ENCODE peak calls at places on chromosome 11, in eight cellular contexts. One of them, this sample, is unnamed.

GRCh38 chr11:102620858-102621561 is 4.1 kb downstream of the MMP20 start:
- DNase-seq in SW480: no peak
- DNase-seq in endothelial cell of umbilical vein: peak; percentile 77
- DNase-seq in glomerular endothelial cell: peak; percentile 18
- DNase-seq in epithelial cell of esophagus: peak; percentile 61
- DNase-seq in activated naive CD4-positive, alpha-beta T cell: no peak
- DNase-seq in IMR-90: peak; percentile 88
- DNase-seq in pancreas: no peak
- DNase-seq in this sample: no peak

GRCh38 chr11:1542267-1542666 is 29.8 kb downstream of the DUSP8 start:
- DNase-seq in SW480: peak; percentile 46
- DNase-seq in endothelial cell of umbilical vein: no peak
- DNase-seq in glomerular endothelial cell: no peak
- DNase-seq in epithelial cell of esophagus: no peak
- DNase-seq in activated naive CD4-positive, alpha-beta T cell: no peak
- DNase-seq in IMR-90: no peak
- DNase-seq in pancreas: no peak
- DNase-seq in this sample: no peak

GRCh38 chr11:57320719-57321387 is 3.9 kb downstream of the TNKS1BP1 start:
- DNase-seq in SW480: no peak
- DNase-seq in endothelial cell of umbilical vein: no peak
- DNase-seq in glomerular endothelial cell: no peak
- DNase-seq in epithelial cell of esophagus: no peak
- DNase-seq in activated naive CD4-positive, alpha-beta T cell: no peak
- DNase-seq in IMR-90: no peak
- DNase-seq in pancreas: no peak
- DNase-seq in this sample: no peak

GRCh38 chr11:131910491-131911387 is 540.3 kb downstream of the NTM start:
- DNase-seq in SW480: no peak
- DNase-seq in endothelial cell of umbilical vein: peak; percentile 43
- DNase-seq in glomerular endothelial cell: no peak
- DNase-seq in epithelial cell of esophagus: peak; percentile 55
- DNase-seq in activated naive CD4-positive, alpha-beta T cell: no peak
- DNase-seq in IMR-90: peak; percentile 43
- DNase-seq in pancreas: peak; percentile 66
- DNase-seq in this sample: no peak

GRCh38 chr11:78815631-78816232 is 241.1 kb upstream of the NARS2 start:
- DNase-seq in SW480: no peak
- DNase-seq in endothelial cell of umbilical vein: no peak
- DNase-seq in glomerular endothelial cell: no peak
- DNase-seq in epithelial cell of esophagus: no peak
- DNase-seq in activated naive CD4-positive, alpha-beta T cell: no peak
- DNase-seq in IMR-90: no peak
- DNase-seq in pancreas: no peak
- DNase-seq in this sample: no peak

GRCh38 chr11:1857064-1857463 is 4.2 kb downstream of the LSP1 start:
- DNase-seq in SW480: no peak
- DNase-seq in endothelial cell of umbilical vein: no peak
- DNase-seq in glomerular endothelial cell: no peak
- DNase-seq in epithelial cell of esophagus: no peak
- DNase-seq in activated naive CD4-positive, alpha-beta T cell: no peak
- DNase-seq in IMR-90: no peak
- DNase-seq in pancreas: no peak
- DNase-seq in this sample: no peak

GRCh38 chr11:134291196-134291595 is 15.0 kb downstream of the GLB1L3 start:
- DNase-seq in SW480: no peak
- DNase-seq in endothelial cell of umbilical vein: no peak
- DNase-seq in glomerular endothelial cell: no peak
- DNase-seq in epithelial cell of esophagus: no peak
- DNase-seq in activated naive CD4-positive, alpha-beta T cell: no peak
- DNase-seq in IMR-90: no peak
- DNase-seq in pancreas: no peak
- DNase-seq in this sample: no peak

GRCh38 chr11:119484741-119485605 is 62.0 kb upstream of the THY1 start:
- DNase-seq in SW480: peak; percentile 70
- DNase-seq in endothelial cell of umbilical vein: no peak
- DNase-seq in glomerular endothelial cell: no peak
- DNase-seq in epithelial cell of esophagus: peak; percentile 16
- DNase-seq in activated naive CD4-positive, alpha-beta T cell: no peak
- DNase-seq in IMR-90: no peak
- DNase-seq in pancreas: peak; percentile 54
- DNase-seq in this sample: no peak

GRCh38 chr11:13268791-13269190 is 8.8 kb upstream of the BMAL1 start:
- DNase-seq in SW480: no peak
- DNase-seq in endothelial cell of umbilical vein: no peak
- DNase-seq in glomerular endothelial cell: no peak
- DNase-seq in epithelial cell of esophagus: peak; percentile 61
- DNase-seq in activated naive CD4-positive, alpha-beta T cell: no peak
- DNase-seq in IMR-90: no peak
- DNase-seq in pancreas: no peak
- DNase-seq in this sample: no peak

GRCh38 chr11:130055637-130056036 is 14.1 kb upstream of the APLP2 start:
- DNase-seq in SW480: no peak
- DNase-seq in endothelial cell of umbilical vein: no peak
- DNase-seq in glomerular endothelial cell: no peak
- DNase-seq in epithelial cell of esophagus: peak; percentile 68
- DNase-seq in activated naive CD4-positive, alpha-beta T cell: no peak
- DNase-seq in IMR-90: no peak
- DNase-seq in pancreas: no peak
- DNase-seq in this sample: no peak

GRCh38 chr11:113242060-113242459 is 72.3 kb upstream of the TTC12 start:
- DNase-seq in SW480: no peak
- DNase-seq in endothelial cell of umbilical vein: no peak
- DNase-seq in glomerular endothelial cell: no peak
- DNase-seq in epithelial cell of esophagus: no peak
- DNase-seq in activated naive CD4-positive, alpha-beta T cell: no peak
- DNase-seq in IMR-90: no peak
- DNase-seq in pancreas: no peak
- DNase-seq in this sample: no peak

GRCh38 chr11:128804481-128804880 is 62.6 kb downstream of the KCNJ1 start:
- DNase-seq in SW480: no peak
- DNase-seq in endothelial cell of umbilical vein: no peak
- DNase-seq in glomerular endothelial cell: no peak
- DNase-seq in epithelial cell of esophagus: no peak
- DNase-seq in activated naive CD4-positive, alpha-beta T cell: no peak
- DNase-seq in IMR-90: peak; percentile 83
- DNase-seq in pancreas: no peak
- DNase-seq in this sample: no peak

GRCh38 chr11:129530154-129530895 is 154.7 kb downstream of the BARX2 start:
- DNase-seq in SW480: peak; percentile 27
- DNase-seq in endothelial cell of umbilical vein: no peak
- DNase-seq in glomerular endothelial cell: no peak
- DNase-seq in epithelial cell of esophagus: no peak
- DNase-seq in activated naive CD4-positive, alpha-beta T cell: no peak
- DNase-seq in IMR-90: no peak
- DNase-seq in pancreas: no peak
- DNase-seq in this sample: peak; percentile 10

GRCh38 chr11:113505541-113506375 is 30.6 kb upstream of the DRD2 start:
- DNase-seq in SW480: peak; percentile 97
- DNase-seq in endothelial cell of umbilical vein: no peak
- DNase-seq in glomerular endothelial cell: no peak
- DNase-seq in epithelial cell of esophagus: peak; percentile 66
- DNase-seq in activated naive CD4-positive, alpha-beta T cell: no peak
- DNase-seq in IMR-90: peak; percentile 36
- DNase-seq in pancreas: no peak
- DNase-seq in this sample: peak; percentile 55

GRCh38 chr11:34339149-34340064 is 18.4 kb downstream of the ABTB2 start:
- DNase-seq in SW480: peak; percentile 10
- DNase-seq in endothelial cell of umbilical vein: no peak
- DNase-seq in glomerular endothelial cell: no peak
- DNase-seq in epithelial cell of esophagus: no peak
- DNase-seq in activated naive CD4-positive, alpha-beta T cell: no peak
- DNase-seq in IMR-90: no peak
- DNase-seq in pancreas: no peak
- DNase-seq in this sample: no peak

GRCh38 chr11:94424662-94425061 is 23.4 kb upstream of the GPR83 start:
- DNase-seq in SW480: no peak
- DNase-seq in endothelial cell of umbilical vein: no peak
- DNase-seq in glomerular endothelial cell: no peak
- DNase-seq in epithelial cell of esophagus: peak; percentile 35
- DNase-seq in activated naive CD4-positive, alpha-beta T cell: no peak
- DNase-seq in IMR-90: peak; percentile 41
- DNase-seq in pancreas: no peak
- DNase-seq in this sample: no peak

GRCh38 chr11:114366331-114367243 is 33.7 kb downstream of the C11orf71 start:
- DNase-seq in SW480: no peak
- DNase-seq in endothelial cell of umbilical vein: peak; percentile 51
- DNase-seq in glomerular endothelial cell: peak; percentile 27
- DNase-seq in epithelial cell of esophagus: peak; percentile 18
- DNase-seq in activated naive CD4-positive, alpha-beta T cell: no peak
- DNase-seq in IMR-90: peak; percentile 92
- DNase-seq in pancreas: no peak
- DNase-seq in this sample: no peak

GRCh38 chr11:126124284-126124683 is 61.6 kb upstream of the CDON start:
- DNase-seq in SW480: no peak
- DNase-seq in endothelial cell of umbilical vein: no peak
- DNase-seq in glomerular endothelial cell: no peak
- DNase-seq in epithelial cell of esophagus: no peak
- DNase-seq in activated naive CD4-positive, alpha-beta T cell: no peak
- DNase-seq in IMR-90: peak; percentile 15
- DNase-seq in pancreas: no peak
- DNase-seq in this sample: no peak

GRCh38 chr11:6258141-6258540 is 1.5 kb upstream of the CCKBR start:
- DNase-seq in SW480: no peak
- DNase-seq in endothelial cell of umbilical vein: no peak
- DNase-seq in glomerular endothelial cell: no peak
- DNase-seq in epithelial cell of esophagus: no peak
- DNase-seq in activated naive CD4-positive, alpha-beta T cell: no peak
- DNase-seq in IMR-90: no peak
- DNase-seq in pancreas: no peak
- DNase-seq in this sample: no peak

GRCh38 chr11:5626191-5626590 is 1.4 kb downstream of the TRIM34 start:
- DNase-seq in SW480: no peak
- DNase-seq in endothelial cell of umbilical vein: no peak
- DNase-seq in glomerular endothelial cell: no peak
- DNase-seq in epithelial cell of esophagus: peak; percentile 57
- DNase-seq in activated naive CD4-positive, alpha-beta T cell: no peak
- DNase-seq in IMR-90: peak; percentile 70
- DNase-seq in pancreas: no peak
- DNase-seq in this sample: no peak

GRCh38 chr11:45810431-45811108 is 5.6 kb downstream of the SLC35C1 start:
- DNase-seq in SW480: no peak
- DNase-seq in endothelial cell of umbilical vein: no peak
- DNase-seq in glomerular endothelial cell: no peak
- DNase-seq in epithelial cell of esophagus: no peak
- DNase-seq in activated naive CD4-positive, alpha-beta T cell: no peak
- DNase-seq in IMR-90: no peak
- DNase-seq in pancreas: no peak
- DNase-seq in this sample: no peak

GRCh38 chr11:46345131-46345597 is 2.1 kb upstream of the DGKZ start:
- DNase-seq in SW480: no peak
- DNase-seq in endothelial cell of umbilical vein: peak; percentile 54
- DNase-seq in glomerular endothelial cell: no peak
- DNase-seq in epithelial cell of esophagus: peak; percentile 92
- DNase-seq in activated naive CD4-positive, alpha-beta T cell: no peak
- DNase-seq in IMR-90: no peak
- DNase-seq in pancreas: no peak
- DNase-seq in this sample: no peak

GRCh38 chr11:19753451-19754041 is 40.9 kb downstream of the NAV2 start:
- DNase-seq in SW480: no peak
- DNase-seq in endothelial cell of umbilical vein: no peak
- DNase-seq in glomerular endothelial cell: no peak
- DNase-seq in epithelial cell of esophagus: peak; percentile 27
- DNase-seq in activated naive CD4-positive, alpha-beta T cell: no peak
- DNase-seq in IMR-90: peak; percentile 38
- DNase-seq in pancreas: no peak
- DNase-seq in this sample: no peak

GRCh38 chr11:73410627-73411026 is 34.4 kb downstream of the RELT start:
- DNase-seq in SW480: no peak
- DNase-seq in endothelial cell of umbilical vein: no peak
- DNase-seq in glomerular endothelial cell: no peak
- DNase-seq in epithelial cell of esophagus: no peak
- DNase-seq in activated naive CD4-positive, alpha-beta T cell: no peak
- DNase-seq in IMR-90: no peak
- DNase-seq in pancreas: no peak
- DNase-seq in this sample: no peak

GRCh38 chr11:72781063-72781312 is 12.9 kb downstream of the STARD10 start:
- DNase-seq in SW480: no peak
- DNase-seq in endothelial cell of umbilical vein: no peak
- DNase-seq in glomerular endothelial cell: no peak
- DNase-seq in epithelial cell of esophagus: peak; percentile 66
- DNase-seq in activated naive CD4-positive, alpha-beta T cell: no peak
- DNase-seq in IMR-90: no peak
- DNase-seq in pancreas: peak; percentile 81
- DNase-seq in this sample: no peak